ENCODE peak calls at places on chromosomes 16 and 17, in seven cellular contexts. One of them, this sample, is unnamed.
A peak's percentile ranks its signal among the peaks of the same experiment; 100 is the strongest.

GRCh38 chr17:48973806-48974205 is 5.4 kb upstream of the GIP start:
- DNase-seq in HL-60: no peak
- DNase-seq in HEK293T: no peak
- DNase-seq in nephron progenitor cell: no peak
- DNase-seq in NCI-H460: no peak
- DNase-seq in EL: no peak
- DNase-seq in hypothalamus: no peak
- DNase-seq in this sample: no peak

GRCh38 chr17:38550661-38551060 is 55.1 kb downstream of the SRCIN1 start:
- DNase-seq in nephron progenitor cell: no peak
- DNase-seq in hypothalamus: no peak
- DNase-seq in HEK293T: no peak
- DNase-seq in HL-60: no peak
- DNase-seq in EL: peak; percentile 73
- DNase-seq in NCI-H460: no peak
- DNase-seq in this sample: peak; percentile 74

GRCh38 chr17:34242553-34242952 is 12.5 kb upstream of the CCL2 start:
- DNase-seq in HEK293T: no peak
- DNase-seq in EL: no peak
- DNase-seq in HL-60: peak; percentile 33
- DNase-seq in hypothalamus: peak; percentile 14
- DNase-seq in nephron progenitor cell: no peak
- DNase-seq in NCI-H460: no peak
- DNase-seq in this sample: no peak

GRCh38 chr17:4759776-4760236 is 11.9 kb upstream of the TM4SF5 start:
- DNase-seq in hypothalamus: peak; percentile 15
- DNase-seq in nephron progenitor cell: no peak
- DNase-seq in HL-60: no peak
- DNase-seq in NCI-H460: peak; percentile 18
- DNase-seq in HEK293T: no peak
- DNase-seq in EL: no peak
- DNase-seq in this sample: no peak

GRCh38 chr16:66042341-66042740 is 324.1 kb upstream of the CDH5 start:
- DNase-seq in HEK293T: no peak
- DNase-seq in HL-60: no peak
- DNase-seq in nephron progenitor cell: no peak
- DNase-seq in hypothalamus: no peak
- DNase-seq in NCI-H460: no peak
- DNase-seq in EL: no peak
- DNase-seq in this sample: no peak

GRCh38 chr17:83068641-83069570 is 10.5 kb upstream of the METRNL start:
- DNase-seq in HL-60: no peak
- DNase-seq in EL: no peak
- DNase-seq in nephron progenitor cell: no peak
- DNase-seq in HEK293T: no peak
- DNase-seq in NCI-H460: no peak
- DNase-seq in hypothalamus: no peak
- DNase-seq in this sample: no peak

GRCh38 chr16:52440248-52440647 is 106.7 kb downstream of the TOX3 start:
- DNase-seq in nephron progenitor cell: no peak
- DNase-seq in HL-60: no peak
- DNase-seq in EL: no peak
- DNase-seq in NCI-H460: no peak
- DNase-seq in hypothalamus: no peak
- DNase-seq in HEK293T: no peak
- DNase-seq in this sample: no peak

GRCh38 chr16:23465179-23465578 is 12.2 kb upstream of the COG7 start:
- DNase-seq in hypothalamus: no peak
- DNase-seq in nephron progenitor cell: no peak
- DNase-seq in HL-60: no peak
- DNase-seq in EL: no peak
- DNase-seq in NCI-H460: no peak
- DNase-seq in HEK293T: no peak
- DNase-seq in this sample: no peak

GRCh38 chr17:2435852-2436251 is 35.0 kb upstream of the MNT start:
- DNase-seq in HEK293T: no peak
- DNase-seq in EL: no peak
- DNase-seq in HL-60: no peak
- DNase-seq in nephron progenitor cell: no peak
- DNase-seq in hypothalamus: peak; percentile 45
- DNase-seq in NCI-H460: no peak
- DNase-seq in this sample: no peak

GRCh38 chr16:143047-143446 is 4.6 kb upstream of the NPRL3 start:
- DNase-seq in EL: no peak
- DNase-seq in NCI-H460: no peak
- DNase-seq in hypothalamus: no peak
- DNase-seq in HEK293T: no peak
- DNase-seq in nephron progenitor cell: no peak
- DNase-seq in HL-60: no peak
- DNase-seq in this sample: no peak

GRCh38 chr17:56897646-56898424 is 16.0 kb downstream of the TRIM25 start:
- DNase-seq in HEK293T: no peak
- DNase-seq in HL-60: no peak
- DNase-seq in EL: no peak
- DNase-seq in hypothalamus: no peak
- DNase-seq in NCI-H460: no peak
- DNase-seq in nephron progenitor cell: no peak
- DNase-seq in this sample: no peak

GRCh38 chr17:51133365-51133764 is 12.7 kb upstream of the SPAG9 start:
- DNase-seq in NCI-H460: no peak
- DNase-seq in nephron progenitor cell: no peak
- DNase-seq in EL: no peak
- DNase-seq in HL-60: no peak
- DNase-seq in HEK293T: no peak
- DNase-seq in hypothalamus: no peak
- DNase-seq in this sample: no peak

GRCh38 chr17:34913001-34913400 is 48.3 kb downstream of the CCT6B start:
- DNase-seq in NCI-H460: no peak
- DNase-seq in EL: no peak
- DNase-seq in hypothalamus: no peak
- DNase-seq in nephron progenitor cell: no peak
- DNase-seq in HL-60: no peak
- DNase-seq in HEK293T: no peak
- DNase-seq in this sample: no peak

GRCh38 chr17:34443832-34444469 is 80.9 kb upstream of the CCL1 start:
- DNase-seq in nephron progenitor cell: peak; percentile 23
- DNase-seq in EL: no peak
- DNase-seq in HL-60: no peak
- DNase-seq in NCI-H460: peak; percentile 42
- DNase-seq in HEK293T: no peak
- DNase-seq in hypothalamus: no peak
- DNase-seq in this sample: no peak

GRCh38 chr17:42529054-42529453 is 7.0 kb upstream of the NAGLU start:
- DNase-seq in nephron progenitor cell: no peak
- DNase-seq in HL-60: no peak
- DNase-seq in hypothalamus: no peak
- DNase-seq in HEK293T: no peak
- DNase-seq in EL: no peak
- DNase-seq in NCI-H460: no peak
- DNase-seq in this sample: no peak

GRCh38 chr17:58364270-58364942 is 12.4 kb upstream of the SUPT4H1 start:
- DNase-seq in hypothalamus: no peak
- DNase-seq in HEK293T: no peak
- DNase-seq in nephron progenitor cell: peak; percentile 19
- DNase-seq in EL: no peak
- DNase-seq in NCI-H460: no peak
- DNase-seq in HL-60: no peak
- DNase-seq in this sample: no peak

GRCh38 chr16:19601083-19601976 is 45.8 kb downstream of the VPS35L start:
- DNase-seq in HL-60: no peak
- DNase-seq in NCI-H460: peak; percentile 23
- DNase-seq in nephron progenitor cell: peak; percentile 36
- DNase-seq in hypothalamus: peak; percentile 78
- DNase-seq in EL: peak; percentile 17
- DNase-seq in HEK293T: peak; percentile 36
- DNase-seq in this sample: no peak

GRCh38 chr17:52025231-52025630 is 133.3 kb downstream of the CA10 start:
- DNase-seq in HL-60: no peak
- DNase-seq in HEK293T: no peak
- DNase-seq in nephron progenitor cell: no peak
- DNase-seq in NCI-H460: no peak
- DNase-seq in EL: peak; percentile 50
- DNase-seq in hypothalamus: no peak
- DNase-seq in this sample: no peak